ENCODE peak calls at places on chromosomes 6 and 20, in five cellular contexts. V is HTR-8/SVneo, K is A549, H is cardiac fibroblast, P is left kidney. I is an unnamed sample.

GRCh38 chr20:59004763-59005522 is 2.1 kb downstream of the CTSZ start:
- DNase-seq in V (no peak), K (no peak), H (no peak), P (no peak), I (no peak)

GRCh38 chr6:1739680-1740079 is 130.0 kb downstream of the FOXC1 start:
- DNase-seq in V (no peak), K (no peak), H (no peak), P (no peak), I (no peak)

GRCh38 chr6:766625-767024 is 73.7 kb upstream of the EXOC2 start:
- DNase-seq in V (no peak), K (no peak), H (no peak), P (peak; percentile 57), I (no peak)

GRCh38 chr6:37783831-37784584 is 35.5 kb upstream of the ZFAND3 start:
- DNase-seq in V (no peak), K (no peak), H (peak; percentile 26), P (peak; percentile 74), I (peak; percentile 31)

GRCh38 chr6:106372838-106373501 is 12.5 kb downstream of the CRYBG1 start:
- DNase-seq in V (no peak), K (no peak), H (no peak), P (no peak), I (no peak)

GRCh38 chr6:31829633-31830492 is 2.3 kb downstream of the HSPA1B start:
- DNase-seq in V (no peak), K (no peak), H (peak; percentile 72), P (peak; percentile 75), I (peak; percentile 48)

GRCh38 chr20:49717693-49718092 is 4.0 kb upstream of the B4GALT5 start:
- DNase-seq in V (no peak), K (peak; percentile 43), H (no peak), P (no peak), I (no peak)

GRCh38 chr6:24522090-24522820 is 27.5 kb downstream of the ALDH5A1 start:
- DNase-seq in V (no peak), K (no peak), H (peak; percentile 5), P (peak; percentile 84), I (peak; percentile 85)

GRCh38 chr6:44105146-44105545 is 22.1 kb downstream of the MRPL14 start:
- DNase-seq in V (no peak), K (no peak), H (no peak), P (no peak), I (no peak)

GRCh38 chr6:167279766-167280440 is 11.2 kb upstream of the UNC93A start:
- DNase-seq in V (no peak), K (no peak), H (no peak), P (no peak), I (no peak)

GRCh38 chr6:215335-216034 is 76.8 kb upstream of the DUSP22 start:
- DNase-seq in V (no peak), K (no peak), H (peak; percentile 25), P (peak; percentile 44), I (peak; percentile 52)

GRCh38 chr20:48126227-48126740 is 341.0 kb upstream of the SULF2 start:
- DNase-seq in V (no peak), K (no peak), H (no peak), P (peak; percentile 88), I (no peak)

GRCh38 chr20:20364747-20365558 is 3.0 kb upstream of the INSM1 start:
- DNase-seq in V (no peak), K (no peak), H (no peak), P (no peak), I (no peak)

GRCh38 chr20:54468082-54468481 is 7.3 kb upstream of the DOK5 start:
- DNase-seq in V (no peak), K (no peak), H (no peak), P (no peak), I (no peak)

GRCh38 chr6:111588366-111588765 is 17.3 kb downstream of the TRAF3IP2 start:
- DNase-seq in V (no peak), K (no peak), H (no peak), P (no peak), I (no peak)